ENCODE peak calls at places on chromosomes 1 and 21, in ten cellular contexts. One of them, this sample, is unnamed.

GRCh38 chr1:221171768-221172167 is 292.5 kb downstream of the HLX start:
- DNase-seq in lower lobe of right lung: no peak
- DNase-seq in HL-60: no peak
- DNase-seq in GM20000: no peak
- DNase-seq in IMR-90: no peak
- DNase-seq in kidney epithelial cell: no peak
- DNase-seq in transverse colon: no peak
- DNase-seq in endothelial cell: no peak
- DNase-seq in AG04450: no peak
- DNase-seq in bronchial epithelial cell: no peak
- DNase-seq in this sample: no peak

GRCh38 chr1:64543831-64544230 is 73.9 kb downstream of the CACHD1 start:
- DNase-seq in lower lobe of right lung: no peak
- DNase-seq in HL-60: no peak
- DNase-seq in GM20000: no peak
- DNase-seq in IMR-90: no peak
- DNase-seq in kidney epithelial cell: no peak
- DNase-seq in transverse colon: no peak
- DNase-seq in endothelial cell: no peak
- DNase-seq in AG04450: no peak
- DNase-seq in bronchial epithelial cell: no peak
- DNase-seq in this sample: no peak

GRCh38 chr1:153776352-153776751 is 1.1 kb downstream of the SLC27A3 start:
- DNase-seq in lower lobe of right lung: peak
- DNase-seq in HL-60: no peak
- DNase-seq in GM20000: no peak
- DNase-seq in IMR-90: no peak
- DNase-seq in kidney epithelial cell: no peak
- DNase-seq in transverse colon: no peak
- DNase-seq in endothelial cell: no peak
- DNase-seq in AG04450: no peak
- DNase-seq in bronchial epithelial cell: no peak
- DNase-seq in this sample: no peak

GRCh38 chr1:1157914-1158710 is 15.6 kb upstream of the TTLL10 start:
- DNase-seq in lower lobe of right lung: peak
- DNase-seq in HL-60: peak
- DNase-seq in GM20000: peak
- DNase-seq in IMR-90: no peak
- DNase-seq in kidney epithelial cell: no peak
- DNase-seq in transverse colon: peak
- DNase-seq in endothelial cell: peak
- DNase-seq in AG04450: no peak
- DNase-seq in bronchial epithelial cell: no peak
- DNase-seq in this sample: peak

GRCh38 chr1:41532206-41532975 is 47.9 kb upstream of the EDN2 start:
- DNase-seq in lower lobe of right lung: peak
- DNase-seq in HL-60: no peak
- DNase-seq in GM20000: no peak
- DNase-seq in IMR-90: no peak
- DNase-seq in kidney epithelial cell: no peak
- DNase-seq in transverse colon: no peak
- DNase-seq in endothelial cell: no peak
- DNase-seq in AG04450: no peak
- DNase-seq in bronchial epithelial cell: no peak
- DNase-seq in this sample: no peak

GRCh38 chr1:17199267-17200044 is 5.5 kb upstream of the PADI1 start:
- DNase-seq in lower lobe of right lung: no peak
- DNase-seq in HL-60: no peak
- DNase-seq in GM20000: no peak
- DNase-seq in IMR-90: peak
- DNase-seq in kidney epithelial cell: no peak
- DNase-seq in transverse colon: no peak
- DNase-seq in endothelial cell: no peak
- DNase-seq in AG04450: no peak
- DNase-seq in bronchial epithelial cell: no peak
- DNase-seq in this sample: no peak

GRCh38 chr1:237084399-237085077 is 42.6 kb downstream of the RYR2 start:
- DNase-seq in lower lobe of right lung: no peak
- DNase-seq in HL-60: no peak
- DNase-seq in GM20000: no peak
- DNase-seq in IMR-90: no peak
- DNase-seq in kidney epithelial cell: no peak
- DNase-seq in transverse colon: no peak
- DNase-seq in endothelial cell: no peak
- DNase-seq in AG04450: no peak
- DNase-seq in bronchial epithelial cell: no peak
- DNase-seq in this sample: no peak

GRCh38 chr21:31221051-31221450 is 123.0 kb downstream of the TIAM1 start:
- DNase-seq in lower lobe of right lung: no peak
- DNase-seq in HL-60: no peak
- DNase-seq in GM20000: no peak
- DNase-seq in IMR-90: no peak
- DNase-seq in kidney epithelial cell: no peak
- DNase-seq in transverse colon: no peak
- DNase-seq in endothelial cell: no peak
- DNase-seq in AG04450: no peak
- DNase-seq in bronchial epithelial cell: no peak
- DNase-seq in this sample: no peak

GRCh38 chr1:29527314-29528004 is 291.1 kb downstream of the PTPRU start:
- DNase-seq in lower lobe of right lung: no peak
- DNase-seq in HL-60: no peak
- DNase-seq in GM20000: no peak
- DNase-seq in IMR-90: no peak
- DNase-seq in kidney epithelial cell: no peak
- DNase-seq in transverse colon: no peak
- DNase-seq in endothelial cell: no peak
- DNase-seq in AG04450: no peak
- DNase-seq in bronchial epithelial cell: no peak
- DNase-seq in this sample: no peak

GRCh38 chr1:204295666-204296065 is 64.1 kb downstream of the PLEKHA6 start:
- DNase-seq in lower lobe of right lung: no peak
- DNase-seq in HL-60: no peak
- DNase-seq in GM20000: no peak
- DNase-seq in IMR-90: no peak
- DNase-seq in kidney epithelial cell: no peak
- DNase-seq in transverse colon: peak
- DNase-seq in endothelial cell: no peak
- DNase-seq in AG04450: no peak
- DNase-seq in bronchial epithelial cell: no peak
- DNase-seq in this sample: no peak

GRCh38 chr1:32289256-32289655 is 2.6 kb upstream of the HDAC1 start:
- DNase-seq in lower lobe of right lung: no peak
- DNase-seq in HL-60: no peak
- DNase-seq in GM20000: no peak
- DNase-seq in IMR-90: no peak
- DNase-seq in kidney epithelial cell: no peak
- DNase-seq in transverse colon: no peak
- DNase-seq in endothelial cell: no peak
- DNase-seq in AG04450: no peak
- DNase-seq in bronchial epithelial cell: peak
- DNase-seq in this sample: no peak

GRCh38 chr1:2910211-2910610 is 108.7 kb upstream of the TTC34 start:
- DNase-seq in lower lobe of right lung: no peak
- DNase-seq in HL-60: no peak
- DNase-seq in GM20000: no peak
- DNase-seq in IMR-90: no peak
- DNase-seq in kidney epithelial cell: no peak
- DNase-seq in transverse colon: no peak
- DNase-seq in endothelial cell: no peak
- DNase-seq in AG04450: no peak
- DNase-seq in bronchial epithelial cell: no peak
- DNase-seq in this sample: no peak

DNA sequence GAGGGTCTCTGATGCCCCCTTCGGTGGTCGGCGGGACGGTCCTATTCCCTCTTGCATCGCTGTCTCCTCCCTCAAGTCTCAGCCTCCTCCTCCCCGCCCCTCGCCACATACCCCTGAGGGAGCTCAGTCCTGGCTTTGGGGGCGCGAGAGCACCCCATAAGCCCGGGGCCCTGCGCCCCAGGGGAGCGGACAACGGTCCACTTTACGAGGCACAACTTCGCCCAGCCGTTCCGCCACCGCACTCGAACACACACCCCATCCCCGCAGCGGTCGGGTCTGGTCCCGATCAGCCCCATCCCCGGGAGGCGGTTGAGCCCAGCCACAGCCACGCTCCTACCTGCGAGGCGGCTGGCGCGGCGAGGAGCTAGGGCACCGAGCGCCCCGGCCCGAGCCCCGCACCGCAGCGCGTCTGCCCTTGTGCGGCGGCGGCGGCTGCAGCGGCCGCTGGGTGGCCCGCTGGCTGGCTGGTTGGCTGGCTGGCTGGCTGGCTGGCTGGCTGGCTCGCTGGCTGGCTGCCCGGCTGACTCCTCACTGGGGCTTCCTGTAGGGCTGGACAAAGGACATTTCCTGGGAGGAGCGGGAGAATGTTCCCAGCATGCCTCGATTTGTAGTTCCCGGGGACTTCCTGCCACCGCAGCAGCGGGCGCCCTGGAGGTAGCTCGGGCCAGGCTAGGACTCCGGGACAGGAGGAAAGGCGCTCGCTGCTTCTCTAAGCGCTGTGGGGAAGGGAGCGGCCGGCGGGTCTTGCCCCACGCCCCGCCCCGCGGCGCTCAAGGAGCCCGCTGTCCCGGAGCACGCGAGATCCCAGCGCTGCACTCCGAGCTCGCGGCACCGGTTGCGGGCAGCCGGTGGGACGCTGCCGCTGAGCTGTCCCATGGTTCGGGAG is at the start of gene ZNF697:
- DNase-seq in lower lobe of right lung: peak
- DNase-seq in HL-60: peak
- DNase-seq in GM20000: peak
- DNase-seq in IMR-90: peak
- DNase-seq in kidney epithelial cell: peak
- DNase-seq in transverse colon: peak
- DNase-seq in endothelial cell: peak
- DNase-seq in AG04450: peak
- DNase-seq in bronchial epithelial cell: peak
- DNase-seq in this sample: peak
- TF ChIP-seq CTCF in lower lobe of right lung: no peak
- TF ChIP-seq CTCF in HL-60: no peak
- TF ChIP-seq CTCF in GM20000: no peak
- TF ChIP-seq CTCF in IMR-90: peak
- TF ChIP-seq CTCF in kidney epithelial cell: peak
- TF ChIP-seq CTCF in transverse colon: peak
- TF ChIP-seq CTCF in endothelial cell: peak
- TF ChIP-seq CTCF in AG04450: peak
- TF ChIP-seq CTCF in bronchial epithelial cell: no peak
- TF ChIP-seq CTCF in this sample: peak

DNA sequence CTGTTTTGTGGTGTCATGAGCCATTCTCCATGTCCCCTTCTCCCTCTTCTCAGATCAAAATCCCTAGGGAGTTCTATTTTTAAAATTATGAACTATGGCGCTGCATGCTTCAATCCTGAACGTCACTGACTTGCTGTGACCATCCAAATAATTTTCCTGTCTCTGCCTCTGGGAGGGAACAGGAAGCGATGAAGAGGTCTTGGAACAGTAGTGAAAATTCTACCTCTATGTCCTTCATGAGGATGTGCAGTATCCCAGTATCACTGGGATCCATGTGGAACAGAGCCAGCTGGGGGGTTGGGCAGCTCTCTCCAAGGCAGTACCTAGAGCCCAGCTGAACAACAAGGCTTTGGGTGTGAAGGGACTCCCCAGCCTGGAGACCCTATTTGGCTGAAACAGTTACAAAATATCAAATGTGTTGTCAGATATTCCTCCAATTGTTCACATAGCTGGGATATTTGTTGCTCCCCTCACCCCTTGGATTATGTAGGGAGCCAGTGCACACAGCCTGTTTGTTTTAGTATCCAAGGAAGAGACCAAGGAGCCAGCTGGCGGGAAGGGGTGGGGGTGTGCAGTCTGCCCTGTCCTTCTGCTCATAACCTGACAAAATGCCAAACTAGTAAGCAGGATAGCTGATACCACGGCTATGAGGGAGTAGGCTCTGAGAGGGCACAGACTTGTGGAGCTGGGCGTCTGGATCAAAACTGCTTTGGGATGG is 7.6 kb downstream of the DCLRE1B start:
- DNase-seq in lower lobe of right lung: no peak
- DNase-seq in HL-60: no peak
- DNase-seq in GM20000: no peak
- DNase-seq in IMR-90: peak
- DNase-seq in kidney epithelial cell: no peak
- DNase-seq in transverse colon: no peak
- DNase-seq in endothelial cell: no peak
- DNase-seq in AG04450: peak
- DNase-seq in bronchial epithelial cell: no peak
- DNase-seq in this sample: peak
- TF ChIP-seq CTCF in lower lobe of right lung: no peak
- TF ChIP-seq CTCF in HL-60: no peak
- TF ChIP-seq CTCF in GM20000: no peak
- TF ChIP-seq CTCF in IMR-90: no peak
- TF ChIP-seq CTCF in kidney epithelial cell: no peak
- TF ChIP-seq CTCF in transverse colon: no peak
- TF ChIP-seq CTCF in endothelial cell: no peak
- TF ChIP-seq CTCF in AG04450: no peak
- TF ChIP-seq CTCF in bronchial epithelial cell: no peak
- TF ChIP-seq CTCF in this sample: no peak

GRCh38 chr1:102434421-102434820 is 437.7 kb upstream of the OLFM3 start:
- DNase-seq in lower lobe of right lung: no peak
- DNase-seq in HL-60: peak
- DNase-seq in GM20000: peak
- DNase-seq in IMR-90: no peak
- DNase-seq in kidney epithelial cell: no peak
- DNase-seq in transverse colon: no peak
- DNase-seq in endothelial cell: peak
- DNase-seq in AG04450: no peak
- DNase-seq in bronchial epithelial cell: no peak
- DNase-seq in this sample: peak
- TF ChIP-seq CTCF in lower lobe of right lung: peak
- TF ChIP-seq CTCF in HL-60: peak
- TF ChIP-seq CTCF in GM20000: peak
- TF ChIP-seq CTCF in IMR-90: no peak
- TF ChIP-seq CTCF in kidney epithelial cell: peak
- TF ChIP-seq CTCF in transverse colon: no peak
- TF ChIP-seq CTCF in endothelial cell: peak
- TF ChIP-seq CTCF in AG04450: no peak
- TF ChIP-seq CTCF in bronchial epithelial cell: no peak
- TF ChIP-seq CTCF in this sample: peak

GRCh38 chr1:37090671-37091070 is 56.4 kb upstream of the GRIK3 start:
- DNase-seq in lower lobe of right lung: no peak
- DNase-seq in HL-60: no peak
- DNase-seq in GM20000: no peak
- DNase-seq in IMR-90: no peak
- DNase-seq in kidney epithelial cell: no peak
- DNase-seq in transverse colon: no peak
- DNase-seq in endothelial cell: no peak
- DNase-seq in AG04450: no peak
- DNase-seq in bronchial epithelial cell: no peak
- DNase-seq in this sample: no peak

GRCh38 chr1:37083551-37084119 is 49.3 kb upstream of the GRIK3 start:
- DNase-seq in lower lobe of right lung: no peak
- DNase-seq in HL-60: no peak
- DNase-seq in GM20000: no peak
- DNase-seq in IMR-90: no peak
- DNase-seq in kidney epithelial cell: no peak
- DNase-seq in transverse colon: no peak
- DNase-seq in endothelial cell: no peak
- DNase-seq in AG04450: no peak
- DNase-seq in bronchial epithelial cell: no peak
- DNase-seq in this sample: no peak

GRCh38 chr1:37089750-37090149 is 55.4 kb upstream of the GRIK3 start:
- DNase-seq in lower lobe of right lung: no peak
- DNase-seq in HL-60: no peak
- DNase-seq in GM20000: no peak
- DNase-seq in IMR-90: no peak
- DNase-seq in kidney epithelial cell: no peak
- DNase-seq in transverse colon: no peak
- DNase-seq in endothelial cell: no peak
- DNase-seq in AG04450: no peak
- DNase-seq in bronchial epithelial cell: no peak
- DNase-seq in this sample: no peak

GRCh38 chr1:37085393-37085792 is 51.1 kb upstream of the GRIK3 start:
- DNase-seq in lower lobe of right lung: no peak
- DNase-seq in HL-60: no peak
- DNase-seq in GM20000: no peak
- DNase-seq in IMR-90: no peak
- DNase-seq in kidney epithelial cell: no peak
- DNase-seq in transverse colon: no peak
- DNase-seq in endothelial cell: peak
- DNase-seq in AG04450: no peak
- DNase-seq in bronchial epithelial cell: no peak
- DNase-seq in this sample: no peak
- TF ChIP-seq CTCF in lower lobe of right lung: no peak
- TF ChIP-seq CTCF in HL-60: no peak
- TF ChIP-seq CTCF in GM20000: no peak
- TF ChIP-seq CTCF in IMR-90: no peak
- TF ChIP-seq CTCF in kidney epithelial cell: peak
- TF ChIP-seq CTCF in transverse colon: no peak
- TF ChIP-seq CTCF in endothelial cell: no peak
- TF ChIP-seq CTCF in AG04450: no peak
- TF ChIP-seq CTCF in bronchial epithelial cell: no peak
- TF ChIP-seq CTCF in this sample: no peak

This sample was measured in fibroblast of pulmonary artery.